ENCODE peak calls at places on chromosomes 1 and 21, in four cellular contexts. D is neuronal stem cell, Z is trophoblast cell, O is fibroblast of lung. K is an unnamed sample.

GRCh38 chr1:205111354-205111753 is 10.4 kb downstream of the RBBP5 start:
- DNase-seq in D (no peak), Z (no peak), O (no peak), K (no peak)

GRCh38 chr1:223849352-223849751 is 3.6 kb upstream of the TP53BP2 start:
- DNase-seq in D (no peak), Z (no peak), O (no peak), K (no peak)

GRCh38 chr1:116676291-116676690 is 8.8 kb upstream of the IGSF3 start:
- DNase-seq in O (no peak), Z (peak), D (no peak), K (no peak)

GRCh38 chr21:17819878-17820232 is 699 bp upstream of the C21orf91 start:
- DNase-seq in D (no peak), Z (peak), O (no peak), K (peak)

GRCh38 chr1:11659748-11660147 is 4.3 kb upstream of the FBXO6 start:
- DNase-seq in D (no peak), Z (no peak), O (no peak), K (no peak)

GRCh38 chr1:200972985-200973742 is 50.4 kb downstream of the KIF21B start:
- DNase-seq in Z (peak), D (no peak), O (no peak), K (no peak)

GRCh38 chr1:111733183-111733995 is 5.8 kb downstream of the INKA2 start:
- DNase-seq in Z (peak), O (peak), D (no peak), K (peak)

GRCh38 chr1:40059292-40059959 is 18.9 kb downstream of the CAP1 start:
- DNase-seq in O (peak), D (no peak), Z (peak), K (peak)

GRCh38 chr1:82445827-82446226 is 645.1 kb downstream of the ADGRL2 start:
- DNase-seq in O (peak), Z (no peak), D (no peak), K (no peak)

GRCh38 chr1:85611390-85611789 is 30.8 kb downstream of the CCN1 start:
- DNase-seq in O (peak), Z (peak), D (no peak), K (no peak)

GRCh38 chr1:54836594-54836993 is 35.5 kb upstream of the TTC22 start:
- DNase-seq in O (no peak), Z (no peak), D (no peak), K (no peak)

GRCh38 chr21:45017376-45017960 is 56.9 kb upstream of the ADARB1 start:
- DNase-seq in O (no peak), D (no peak), Z (no peak), K (no peak)

GRCh38 chr1:39061951-39062350 is 35.8 kb downstream of the NDUFS5 start:
- DNase-seq in D (no peak), Z (no peak), O (no peak), K (no peak)

GRCh38 chr1:227356582-227357228 is 38.4 kb upstream of the CDC42BPA start:
- DNase-seq in Z (peak), O (peak), D (no peak), K (peak)

GRCh38 chr1:205948000-205948399 is 4.7 kb upstream of the SLC26A9 start:
- DNase-seq in O (no peak), Z (no peak), D (no peak), K (no peak)

GRCh38 chr21:45439901-45440461 is 35.0 kb downstream of the COL18A1 start:
- DNase-seq in O (no peak), D (no peak), Z (no peak), K (no peak)

GRCh38 chr1:205351984-205352713 is 4.6 kb downstream of the KLHDC8A start:
- DNase-seq in Z (no peak), O (peak), D (no peak), K (no peak)

GRCh38 chr1:155002479-155003226 is at the start of gene ZBTB7B:
- DNase-seq in D (no peak), O (peak), Z (peak), K (peak)

GRCh38 chr1:55836086-55836485 is 620.9 kb upstream of the USP24 start:
- DNase-seq in D (no peak), O (no peak), Z (no peak), K (no peak)

GRCh38 chr1:145960468-145961108 is 2.8 kb upstream of the LIX1L start:
- DNase-seq in O (peak), D (peak), Z (peak), K (no peak)

GRCh38 chr1:89865498-89866385 is 44.9 kb downstream of the LRRC8D start:
- DNase-seq in Z (peak), O (peak), D (no peak), K (no peak)

GRCh38 chr1:242196101-242196500 is 197.2 kb upstream of the MAP1LC3C start:
- DNase-seq in D (no peak), Z (peak), O (no peak), K (no peak)

GRCh38 chr1:33335020-33335419 is 14.1 kb upstream of the A3GALT2 start:
- DNase-seq in O (no peak), D (no peak), Z (no peak), K (no peak)

GRCh38 chr1:33332357-33332789 is 11.5 kb upstream of the A3GALT2 start:
- DNase-seq in D (no peak), O (peak), Z (no peak), K (no peak)

GRCh38 chr1:33331444-33332356 is 10.8 kb upstream of the A3GALT2 start:
- DNase-seq in O (no peak), D (no peak), Z (peak), K (no peak)

GRCh38 chr1:33332881-33333280 is 12.0 kb upstream of the A3GALT2 start:
- DNase-seq in O (no peak), Z (no peak), D (no peak), K (no peak)

DNA sequence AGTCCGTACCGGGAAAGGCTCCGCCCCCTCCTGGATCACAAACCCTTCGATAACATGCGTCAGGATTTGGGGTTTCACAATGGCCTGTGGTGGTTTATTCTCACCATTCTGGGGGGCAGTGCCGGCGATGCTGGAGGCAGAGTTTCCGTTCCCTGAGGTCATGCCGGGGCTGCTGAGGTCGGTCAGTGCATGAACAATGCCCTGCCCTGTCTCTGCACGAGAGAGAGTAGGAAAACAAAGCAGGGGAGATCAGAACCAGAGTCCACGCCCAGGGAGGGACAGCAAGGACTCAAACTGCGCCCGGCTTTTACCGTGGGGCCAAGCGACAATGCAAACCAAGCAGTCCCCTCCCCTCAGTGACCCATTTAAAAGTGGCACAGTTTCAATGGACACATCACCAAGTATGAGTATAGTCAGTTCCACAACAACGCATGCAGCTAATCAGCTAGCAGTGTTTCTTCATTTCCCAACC is 13.2 kb upstream of the A3GALT2 start:
- DNase-seq in O (no peak), Z (no peak), D (no peak), K (no peak)
- H2AFZ ChIP-seq in O (no peak), Z (peak), D (no peak), K (no peak)

DNA sequence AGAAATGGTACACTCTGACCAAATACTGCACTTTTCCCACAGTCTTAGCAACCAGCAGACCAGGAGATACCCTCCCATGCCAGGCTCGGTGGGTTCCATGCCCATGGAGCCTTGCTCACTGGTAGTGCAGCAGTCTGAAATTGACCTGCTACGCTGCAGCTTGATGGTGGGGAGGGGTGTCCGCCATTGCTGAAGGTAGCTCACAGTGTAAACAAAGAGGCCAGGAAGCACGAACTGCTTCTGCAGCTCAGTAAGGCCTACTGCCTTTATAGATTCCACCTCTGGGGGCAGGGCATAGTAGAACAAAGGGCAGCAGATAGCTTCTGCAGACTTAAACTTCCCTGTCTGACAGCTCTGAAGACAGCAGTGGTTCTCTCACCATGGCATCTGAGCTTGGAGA is 12.3 kb upstream of the IFI44L start:
- DNase-seq in Z (no peak), D (no peak), O (no peak), K (no peak)
- H2AFZ ChIP-seq in Z (no peak), D (no peak), O (no peak), K (no peak)

DNA sequence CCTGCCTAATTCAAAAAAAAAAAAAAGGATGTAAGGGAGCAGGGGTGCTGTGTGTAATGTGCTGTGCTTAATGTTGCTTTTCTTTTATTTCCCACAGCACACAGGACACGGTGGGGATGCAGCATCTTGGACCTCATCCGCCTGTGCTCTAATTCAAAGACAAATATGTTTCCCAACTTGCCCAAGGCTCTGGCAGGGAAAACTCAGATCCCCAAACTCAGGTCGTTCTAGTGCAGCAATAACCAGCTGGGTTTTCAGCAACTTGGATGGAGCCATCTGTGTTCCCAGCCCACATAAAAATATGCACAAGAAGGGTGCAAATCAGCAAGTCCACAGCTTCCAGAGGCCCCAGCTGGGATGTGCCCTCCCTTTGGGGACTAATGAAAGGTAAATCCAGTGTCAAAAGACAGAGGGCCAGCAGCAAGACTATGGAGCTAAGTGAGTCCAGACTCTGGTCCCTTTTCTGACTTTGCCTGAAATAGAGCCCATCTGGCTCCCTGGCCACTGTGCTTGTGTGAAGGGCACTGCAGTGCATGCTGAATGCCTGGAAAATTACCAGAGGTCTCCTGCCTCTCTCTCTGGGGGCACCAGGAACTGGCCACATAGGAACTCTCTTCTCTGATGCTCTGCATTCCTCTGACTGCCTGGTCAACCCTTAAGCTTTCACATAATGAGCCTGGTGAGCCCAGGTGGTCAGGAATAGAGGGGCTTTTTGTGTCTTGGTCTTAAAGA is 88.3 kb upstream of the C1orf21 start:
- DNase-seq in O (peak), D (peak), Z (no peak), K (no peak)
- H2AFZ ChIP-seq in O (no peak), D (no peak), Z (no peak), K (no peak)

GRCh38 chr1:98389809-98390208 is 271.7 kb upstream of the SNX7 start:
- DNase-seq in D (no peak), O (peak), Z (no peak), K (no peak)
- H2AFZ ChIP-seq in D (no peak), O (no peak), Z (no peak), K (no peak)

GRCh38 chr1:197774691-197775281 is 494 bp downstream of the DENND1B start:
- DNase-seq in Z (peak), D (peak), O (peak), K (peak)
- H2AFZ ChIP-seq in Z (peak), D (peak), O (peak), K (peak)

GRCh38 chr1:244881552-244882280 is 17.4 kb upstream of the HNRNPU start:
- DNase-seq in Z (peak), O (no peak), D (no peak), K (no peak)

GRCh38 chr1:244887281-244887680 is 22.9 kb upstream of the HNRNPU start:
- DNase-seq in Z (peak), O (no peak), D (no peak), K (no peak)
- H2AFZ ChIP-seq in Z (no peak), O (no peak), D (no peak), K (no peak)

GRCh38 chr1:157512036-157512969 is 40.0 kb downstream of the FCRL5 start:
- DNase-seq in D (no peak), Z (no peak), O (no peak), K (no peak)
- H2AFZ ChIP-seq in D (no peak), Z (no peak), O (no peak), K (no peak)

GRCh38 chr1:244207042-244207934 is 156.2 kb downstream of the ZBTB18 start:
- DNase-seq in Z (peak), O (peak), D (no peak), K (no peak)
- H2AFZ ChIP-seq in Z (no peak), O (no peak), D (no peak), K (no peak)

K was measured in K562.